ENCODE peak calls at places on chromosomes 16 and 17, in five cellular contexts. H, U, Q, W and V are unnamed samples.

GRCh38 chr17:8955560-8955959 is 9.9 kb downstream of the PIK3R5 start:
- DNase-seq in H (no peak), U (no peak), Q (no peak), W (no peak), V (no peak)

GRCh38 chr16:8583199-8583598 is 7.1 kb downstream of the TMEM114 start:
- DNase-seq in H (peak), U (no peak), Q (no peak), W (no peak), V (no peak)

GRCh38 chr17:39591958-39592954 is 15.5 kb downstream of the NEUROD2 start:
- DNase-seq in H (peak), U (no peak), Q (no peak), W (no peak), V (peak)

GRCh38 chr17:71790791-71791190 is 330.0 kb upstream of the SOX9 start:
- DNase-seq in H (peak), U (no peak), Q (no peak), W (peak), V (no peak)

GRCh38 chr17:43367588-43368242 is 31.1 kb upstream of the ARL4D start:
- DNase-seq in H (peak), U (peak), Q (no peak), W (peak), V (peak)

GRCh38 chr17:73476890-73477350 is 165.1 kb upstream of the CDC42EP4 start:
- DNase-seq in H (no peak), U (no peak), Q (no peak), W (no peak), V (no peak)

GRCh38 chr17:40535924-40536717 is 29.2 kb downstream of the CCR7 start:
- DNase-seq in H (no peak), U (no peak), Q (no peak), W (no peak), V (no peak)

GRCh38 chr16:3696425-3697218 is 20.7 kb downstream of the TRAP1 start:
- DNase-seq in H (no peak), U (peak), Q (no peak), W (no peak), V (peak)

GRCh38 chr16:2323701-2324100 is 16.8 kb downstream of the ABCA3 start:
- DNase-seq in H (no peak), U (no peak), Q (no peak), W (no peak), V (no peak)

GRCh38 chr17:50297407-50297865 is 23.2 kb downstream of the TMEM92 start:
- DNase-seq in H (peak), U (peak), Q (peak), W (no peak), V (peak)

GRCh38 chr16:73214825-73215481 is 167.0 kb upstream of the ZFHX3 start:
- DNase-seq in H (no peak), U (peak), Q (no peak), W (no peak), V (peak)

GRCh38 chr16:51039638-51040331 is 111.3 kb downstream of the SALL1 start:
- DNase-seq in H (no peak), U (no peak), Q (no peak), W (no peak), V (no peak)

GRCh38 chr16:56824335-56824734 is 40.7 kb upstream of the SLC12A3 start:
- DNase-seq in H (peak), U (peak), Q (no peak), W (no peak), V (no peak)

GRCh38 chr16:2147378-2147777 is 1.0 kb upstream of the RAB26 start:
- DNase-seq in H (no peak), U (no peak), Q (no peak), W (no peak), V (no peak)

GRCh38 chr16:11076259-11077018 is 132.1 kb downstream of the CLEC16A start:
- DNase-seq in H (no peak), U (no peak), Q (peak), W (no peak), V (no peak)

GRCh38 chr16:70765491-70765890 is 35.5 kb downstream of the VAC14 start:
- DNase-seq in H (no peak), U (no peak), Q (no peak), W (no peak), V (no peak)

GRCh38 chr16:74480150-74481029 is 59.1 kb upstream of the CLEC18B start:
- DNase-seq in H (no peak), U (peak), Q (no peak), W (peak), V (peak)

GRCh38 chr16:5350118-5350517 is 252.5 kb upstream of the EEF2KMT start:
- DNase-seq in H (peak), U (no peak), Q (no peak), W (no peak), V (no peak)

GRCh38 chr16:70378869-70379493 is 32.3 kb downstream of the DDX19A start:
- DNase-seq in H (no peak), U (no peak), Q (no peak), W (no peak), V (no peak)

GRCh38 chr17:39401412-39402278 is at the start of gene FBXL20:
- DNase-seq in H (peak), U (peak), Q (peak), W (peak), V (peak)

GRCh38 chr17:49512296-49513043 is 17.4 kb downstream of the NGFR start:
- DNase-seq in H (no peak), U (no peak), Q (no peak), W (no peak), V (no peak)

GRCh38 chr16:23288209-23288608 is 13.9 kb upstream of the SCNN1B start:
- DNase-seq in H (no peak), U (no peak), Q (no peak), W (no peak), V (no peak)

GRCh38 chr17:40564883-40565744 is at the start of gene CCR7:
- DNase-seq in H (no peak), U (no peak), Q (no peak), W (no peak), V (no peak)

GRCh38 chr17:18981642-18982424 is 22.7 kb downstream of the FAM83G start:
- DNase-seq in H (peak), U (peak), Q (no peak), W (peak), V (no peak)

GRCh38 chr16:55505333-55506015 is 3.4 kb upstream of the LPCAT2 start:
- DNase-seq in H (no peak), U (no peak), Q (no peak), W (no peak), V (no peak)